ENCODE peak calls at places on chromosomes 13 and 19, in nine cellular contexts. R is right cardiac atrium; D is naive thymus-derived CD4-positive, alpha-beta T cell; H is fibroblast of the aortic adventitia; S is HAP-1; E is choroid plexus epithelial cell; Z is BE2C; A is AG10803; P is stomach. Y is an unnamed sample.

GRCh38 chr13:57629821-57630235 is 1.7 kb upstream of the PCDH17 start:
- DNase-seq in R (peak; percentile 93), D (peak; percentile 18), H (peak; percentile 67), S (peak; percentile 85), E (peak; percentile 61), Z (peak; percentile 98), A (peak; percentile 64), P (peak; percentile 67), Y (peak; percentile 46)

GRCh38 chr19:3682741-3683404 is 17.4 kb downstream of the PIP5K1C start:
- DNase-seq in R (peak; percentile 64), D (no peak), H (peak; percentile 55), S (no peak), E (peak; percentile 95), Z (no peak), A (no peak), P (no peak), Y (no peak)

GRCh38 chr13:41122838-41123237 is 9.8 kb downstream of the KBTBD6 start:
- DNase-seq in R (no peak), D (peak; percentile 24), H (no peak), S (no peak), E (peak; percentile 23), Z (no peak), A (no peak), P (no peak), Y (peak; percentile 24)

GRCh38 chr13:59094149-59094548 is 1069.6 kb downstream of the DIAPH3 start:
- DNase-seq in R (no peak), D (no peak), H (no peak), S (no peak), E (no peak), Z (peak; percentile 35), A (no peak), P (no peak), Y (no peak)

GRCh38 chr13:48602296-48603040 is 51.3 kb upstream of the CYSLTR2 start:
- DNase-seq in R (no peak), D (no peak), H (no peak), S (no peak), E (no peak), Z (no peak), A (no peak), P (no peak), Y (no peak)

GRCh38 chr13:33797622-33798021 is 20.3 kb upstream of the RFC3 start:
- DNase-seq in R (no peak), D (no peak), H (peak; percentile 45), S (no peak), E (peak; percentile 13), Z (no peak), A (peak; percentile 22), P (no peak), Y (no peak)

GRCh38 chr19:44722131-44723121 is 23.5 kb downstream of the CEACAM16 start:
- DNase-seq in R (peak; percentile 52), D (no peak), H (no peak), S (no peak), E (no peak), Z (no peak), A (no peak), P (no peak), Y (no peak)

GRCh38 chr13:102914629-102914935 is 68.8 kb downstream of the ERCC5 start:
- DNase-seq in R (no peak), D (no peak), H (no peak), S (peak; percentile 6), E (no peak), Z (no peak), A (no peak), P (no peak), Y (no peak)

GRCh38 chr19:7784856-7785255 is 21.8 kb downstream of the CLEC4M start:
- DNase-seq in R (no peak), D (no peak), H (no peak), S (no peak), E (no peak), Z (no peak), A (no peak), P (no peak), Y (no peak)

GRCh38 chr13:32314271-32314967 is 744 bp downstream of the ZAR1L start:
- DNase-seq in R (peak; percentile 85), D (no peak), H (no peak), S (no peak), E (no peak), Z (no peak), A (no peak), P (peak; percentile 28), Y (no peak)

GRCh38 chr13:51895906-51896888 is 34.4 kb downstream of the CCDC70 start:
- DNase-seq in R (peak; percentile 76), D (peak; percentile 55), H (peak; percentile 66), S (peak; percentile 45), E (peak; percentile 84), Z (peak; percentile 70), A (peak; percentile 56), P (peak; percentile 67), Y (peak; percentile 58)

GRCh38 chr19:8403098-8403819 is 9.8 kb upstream of the MARCHF2 start:
- DNase-seq in R (peak; percentile 58), D (no peak), H (no peak), S (no peak), E (no peak), Z (no peak), A (no peak), P (no peak), Y (no peak)

GRCh38 chr19:47650695-47651094 is 41.8 kb downstream of the BICRA start:
- DNase-seq in R (no peak), D (no peak), H (no peak), S (no peak), E (no peak), Z (no peak), A (no peak), P (no peak), Y (no peak)

GRCh38 chr19:6774821-6775707 is 2.6 kb downstream of the VAV1 start:
- DNase-seq in R (peak; percentile 46), D (no peak), H (peak; percentile 10), S (no peak), E (peak; percentile 28), Z (no peak), A (peak; percentile 25), P (no peak), Y (no peak)

GRCh38 chr13:26019881-26020535 is 31.8 kb downstream of the SHISA2 start:
- DNase-seq in R (no peak), D (no peak), H (peak; percentile 35), S (no peak), E (peak; percentile 87), Z (no peak), A (peak; percentile 89), P (no peak), Y (peak; percentile 84)

GRCh38 chr13:41263261-41263971 is at the start of gene MTRF1:
- DNase-seq in R (peak; percentile 92), D (peak; percentile 88), H (peak; percentile 79), S (peak; percentile 90), E (peak; percentile 77), Z (peak; percentile 81), A (peak; percentile 68), P (peak; percentile 75), Y (peak; percentile 75)

GRCh38 chr19:36931684-36932083 is 15.6 kb downstream of the ZNF568 start:
- DNase-seq in R (no peak), D (no peak), H (no peak), S (no peak), E (no peak), Z (no peak), A (no peak), P (no peak), Y (no peak)

GRCh38 chr19:13053761-13054604 is 48.7 kb downstream of the LYL1 start:
- DNase-seq in R (peak; percentile 98), D (no peak), H (peak; percentile 97), S (no peak), E (peak; percentile 87), Z (no peak), A (peak; percentile 98), P (peak; percentile 89), Y (peak; percentile 33)
- H3K4me3 ChIP-seq in R (no peak overlapping the region), D (no peak overlapping the region), H (peak overlapping the region; percentile 17), S (no peak overlapping the region), E (no peak overlapping the region), Z (no peak overlapping the region), A (peak overlapping the region; percentile 34), P (peak overlapping the region; percentile 16), Y (no peak overlapping the region)

GRCh38 chr19:1811472-1811894 is 593 bp downstream of the ATP8B3 start:
- DNase-seq in R (peak; percentile 86), D (no peak), H (peak; percentile 46), S (no peak), E (peak; percentile 11), Z (peak; percentile 70), A (peak; percentile 41), P (peak; percentile 83), Y (peak; percentile 90)
- H3K4me3 ChIP-seq in R (no peak overlapping the region), D (peak overlapping the region; percentile 43), H (peak overlapping the region; percentile 68), S (peak overlapping the region; percentile 46), E (peak overlapping the region; percentile 64), Z (no peak overlapping the region), A (peak overlapping the region; percentile 58), P (peak overlapping the region; percentile 63), Y (peak overlapping the region; percentile 20)

DNA sequence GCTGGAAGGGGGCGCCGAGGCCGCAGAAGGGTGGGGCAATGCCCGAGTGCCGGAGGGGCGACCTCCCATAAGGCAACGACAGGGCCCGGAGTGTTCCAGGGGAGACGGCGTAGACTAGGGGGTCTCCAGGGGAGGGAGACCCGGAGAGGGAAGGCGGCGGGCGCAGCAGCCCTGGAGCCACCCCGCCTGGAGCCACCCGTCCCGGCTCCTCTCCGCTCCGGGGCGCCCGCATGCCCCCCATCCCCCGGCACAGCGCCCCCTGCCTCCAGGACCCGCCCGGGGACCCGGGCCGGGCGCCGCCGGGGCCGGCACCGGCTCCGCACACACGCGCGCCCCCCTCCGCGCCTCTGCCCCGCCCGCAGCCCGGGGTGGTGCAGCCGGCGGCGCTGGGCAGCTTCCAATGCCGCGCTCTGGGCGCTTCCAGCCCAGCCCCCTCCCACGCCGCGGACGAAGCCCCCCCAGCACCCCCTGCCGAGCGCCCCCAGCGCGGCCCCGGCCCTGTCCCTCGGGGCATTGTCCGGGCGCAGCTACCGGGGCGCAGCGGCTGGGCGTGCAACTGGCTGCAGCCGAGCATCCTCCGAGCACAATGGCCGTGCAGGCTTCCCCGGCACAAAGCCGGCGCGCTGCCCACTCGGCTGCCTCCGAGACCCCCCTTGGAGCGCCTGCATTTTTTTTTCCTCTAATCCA is 519 bp downstream of the PTPRS start:
- DNase-seq in R (peak; percentile 76), D (peak; percentile 15), H (no peak), S (peak; percentile 8), E (no peak), Z (peak; percentile 63), A (no peak), P (no peak), Y (peak; percentile 6)
- H3K4me3 ChIP-seq in R (peak overlapping the region; percentile 86), D (no peak overlapping the region), H (peak overlapping the region; percentile 73), S (peak overlapping the region; percentile 54), E (peak overlapping the region; percentile 65), Z (peak overlapping the region; percentile 76), A (peak overlapping the region; percentile 65), P (peak overlapping the region; percentile 66), Y (peak overlapping the region; percentile 49)

GRCh38 chr19:16043156-16043757 is 33.0 kb upstream of the TPM4 start:
- DNase-seq in R (no peak), D (no peak), H (no peak), S (no peak), E (no peak), Z (no peak), A (no peak), P (no peak), Y (no peak)

GRCh38 chr19:16040642-16041041 is 35.7 kb upstream of the TPM4 start:
- DNase-seq in R (no peak), D (no peak), H (no peak), S (no peak), E (peak; percentile 92), Z (no peak), A (peak; percentile 71), P (no peak), Y (peak; percentile 52)

GRCh38 chr19:16039545-16039944 is 36.8 kb upstream of the TPM4 start:
- DNase-seq in R (no peak), D (no peak), H (no peak), S (no peak), E (no peak), Z (no peak), A (no peak), P (no peak), Y (no peak)

GRCh38 chr19:16042533-16043085 is 33.7 kb upstream of the TPM4 start:
- DNase-seq in R (no peak), D (no peak), H (peak; percentile 24), S (no peak), E (peak; percentile 39), Z (no peak), A (peak; percentile 9), P (no peak), Y (no peak)

GRCh38 chr19:16041571-16042386 is 34.5 kb upstream of the TPM4 start:
- DNase-seq in R (peak; percentile 93), D (peak; percentile 80), H (peak; percentile 80), S (peak; percentile 41), E (peak; percentile 67), Z (peak; percentile 84), A (peak; percentile 71), P (peak; percentile 87), Y (peak; percentile 62)
- H3K4me3 ChIP-seq in R (no peak overlapping the region), D (no peak overlapping the region), H (peak overlapping the region; percentile 40), S (no peak overlapping the region), E (peak overlapping the region; percentile 33), Z (peak overlapping the region; percentile 35), A (peak overlapping the region; percentile 50), P (peak overlapping the region; percentile 13), Y (no peak overlapping the region)

Y was measured in epithelial cell of esophagus.